ENCODE peak calls at places on chromosome 5, in eight cellular contexts. Q is sigmoid colon, U is WERI-Rb-1, I is PC-9, W is brain microvascular endothelial cell, X is Peyer's patch, J is ovary, A is tibial nerve. Y is an unnamed sample.

GRCh38 chr5:87195104-87195581 is 72.5 kb upstream of the RASA1 start:
- DNase-seq in A (no peak), I (no peak), W (peak; percentile 72), X (no peak), Q (no peak), J (no peak), U (no peak), Y (no peak)

GRCh38 chr5:171318026-171318425 is 9.0 kb downstream of the TLX3 start:
- DNase-seq in I (no peak), A (no peak), W (no peak), J (no peak), Q (no peak), X (no peak), U (no peak), Y (peak; percentile 65)

GRCh38 chr5:78803386-78803785 is 154.8 kb upstream of the LHFPL2 start:
- DNase-seq in A (peak; percentile 34), I (no peak), Q (peak; percentile 95), X (peak; percentile 55), U (no peak), J (peak; percentile 75), W (no peak), Y (peak; percentile 79)

GRCh38 chr5:167696558-167697314 is 594.7 kb upstream of the WWC1 start:
- DNase-seq in A (no peak), I (no peak), U (no peak), J (no peak), X (no peak), W (no peak), Q (no peak), Y (no peak)

GRCh38 chr5:62395210-62395950 is 8.3 kb downstream of the DIMT1 start:
- DNase-seq in X (no peak), I (no peak), U (no peak), W (peak; percentile 11), A (no peak), J (no peak), Q (no peak), Y (no peak)

GRCh38 chr5:14351845-14352712 is 208.9 kb downstream of the TRIO start:
- DNase-seq in X (peak; percentile 74), W (peak; percentile 60), I (peak; percentile 77), J (peak; percentile 57), Q (peak; percentile 82), U (peak; percentile 59), A (peak; percentile 54), Y (no peak)

GRCh38 chr5:132268698-132269551 is 11.4 kb downstream of the PDLIM4 start:
- DNase-seq in W (no peak), Q (no peak), X (peak; percentile 31), I (no peak), A (no peak), J (no peak), U (peak; percentile 92), Y (peak; percentile 75)

GRCh38 chr5:135266301-135266630 is 132.8 kb downstream of the MACROH2A1 start:
- DNase-seq in A (no peak), W (no peak), X (no peak), U (no peak), I (no peak), Q (no peak), J (no peak), Y (no peak)

GRCh38 chr5:103620851-103621547 is 58.4 kb upstream of the NUDT12 start:
- DNase-seq in J (no peak), U (no peak), I (no peak), X (no peak), Q (no peak), W (no peak), A (no peak), Y (no peak)

GRCh38 chr5:59174248-59174844 is 591.5 kb downstream of the RAB3C start:
- DNase-seq in I (peak; percentile 14), W (peak; percentile 58), Q (no peak), U (peak; percentile 35), A (no peak), X (peak; percentile 69), J (no peak), Y (no peak)

GRCh38 chr5:93250431-93250830 is 330.6 kb downstream of the NR2F1-AS1 start:
- DNase-seq in W (no peak), I (no peak), A (no peak), Q (no peak), X (no peak), U (no peak), J (no peak), Y (no peak)

GRCh38 chr5:92713361-92713875 is 867.6 kb downstream of the NR2F1-AS1 start:
- DNase-seq in X (no peak), U (no peak), I (no peak), W (no peak), A (no peak), Q (no peak), J (no peak), Y (no peak)

GRCh38 chr5:170597109-170597741 is 93.4 kb downstream of the KCNIP1 start:
- DNase-seq in W (peak; percentile 65), Q (peak; percentile 60), X (no peak), J (no peak), U (no peak), I (no peak), A (peak; percentile 19), Y (no peak)

DNA sequence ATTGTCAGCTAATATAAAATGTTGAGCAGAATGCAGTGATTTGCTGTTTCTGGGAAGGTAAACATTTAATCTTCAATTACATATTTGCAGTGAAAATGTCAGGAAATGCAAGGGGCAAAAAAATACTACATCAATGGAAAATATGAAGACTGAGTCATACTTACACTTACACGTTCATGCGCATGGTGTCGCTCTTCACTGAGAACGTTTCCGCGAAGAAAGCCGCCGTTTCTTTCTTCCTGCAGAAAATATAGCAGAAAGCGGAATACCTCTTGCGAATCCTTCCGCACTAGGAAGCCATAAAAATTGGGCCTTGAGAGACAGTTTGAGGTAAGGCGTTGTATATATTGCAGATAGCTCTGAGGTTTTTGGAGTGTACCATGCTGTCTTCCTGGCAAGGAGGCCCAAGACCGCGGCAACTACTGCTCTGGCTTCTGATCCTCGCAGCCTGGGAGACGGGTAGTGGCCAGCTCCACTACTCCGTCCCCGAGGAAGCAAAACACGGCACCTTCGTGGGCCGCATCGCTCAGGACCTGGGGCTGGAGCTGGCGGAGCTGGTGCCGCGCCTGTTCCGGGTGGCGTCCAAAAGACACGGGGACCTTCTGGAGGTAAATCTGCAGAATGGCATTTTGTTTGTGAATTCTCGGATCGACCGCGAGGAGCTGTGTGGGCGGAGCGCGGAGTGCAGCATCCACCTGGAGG is at the start of gene PCDHA13:
- DNase-seq in W (no peak), U (peak; percentile 62), J (no peak), I (no peak), X (no peak), A (no peak), Q (no peak), Y (no peak)
- TF ChIP-seq CTCF in W (peak; percentile 6), U (peak; percentile 67), J (no peak), I (no peak), X (no peak), A (no peak), Q (no peak), Y (no peak)

DNA sequence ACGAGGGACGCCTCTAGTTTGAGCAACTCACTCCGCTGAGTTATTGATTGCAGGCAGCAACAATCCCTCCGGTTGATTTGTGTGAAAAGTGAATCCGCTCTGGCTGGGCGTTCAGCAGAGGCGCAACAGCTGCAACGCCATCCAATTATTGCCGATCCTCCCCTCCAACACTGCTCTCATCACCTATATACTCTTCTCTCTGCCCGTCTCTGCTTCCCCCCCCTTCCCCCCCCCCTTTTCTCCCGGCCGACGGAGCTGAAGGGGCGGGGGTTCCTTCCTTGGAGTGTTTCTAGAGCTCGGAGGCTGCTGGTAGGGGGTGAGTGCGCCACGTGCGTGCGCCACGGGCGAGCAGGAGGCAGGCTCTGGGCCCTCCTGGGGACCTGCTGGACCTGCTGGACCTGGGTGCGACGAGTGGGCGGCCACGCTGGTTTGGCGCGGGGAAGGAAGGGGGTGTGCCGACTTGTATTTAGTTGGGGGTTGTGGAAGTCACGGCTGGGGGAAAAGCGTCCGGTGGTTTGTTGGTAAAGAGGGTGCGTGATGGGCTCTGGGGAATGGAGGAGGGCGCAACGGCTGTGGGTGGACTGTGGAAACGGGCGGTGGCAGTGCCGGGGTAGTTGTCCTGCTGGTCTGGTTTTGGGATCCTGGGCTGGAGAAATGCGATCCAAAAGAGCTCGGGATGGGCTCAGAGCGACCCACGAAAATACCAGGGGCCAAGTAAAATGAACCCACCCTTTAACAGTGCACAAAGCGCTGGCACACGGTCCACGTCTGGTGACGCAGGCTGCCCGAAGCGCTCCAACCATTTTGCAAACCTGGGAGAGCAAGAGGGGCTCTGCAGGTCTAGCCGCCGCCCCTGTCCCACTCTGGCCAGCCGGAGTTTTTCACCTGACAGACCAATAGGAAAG is 6.4 kb upstream of the MEF2C start:
- DNase-seq in J (peak; percentile 84), W (no peak), A (peak; percentile 23), I (no peak), X (peak; percentile 70), Q (peak; percentile 86), U (no peak), Y (peak; percentile 88)
- H3K27ac ChIP-seq in J (peak overlapping the region; percentile 85), W (peak overlapping the region; percentile 54), A (peak overlapping the region; percentile 85), I (no peak overlapping the region), X (peak overlapping the region; percentile 78), Q (peak overlapping the region; percentile 89), U (no peak overlapping the region), Y (peak overlapping the region; percentile 96)

GRCh38 chr5:66810151-66810550 is 214.0 kb downstream of the MAST4 start:
- DNase-seq in Q (no peak), J (no peak), X (no peak), I (no peak), U (no peak), W (no peak), A (no peak), Y (no peak)

GRCh38 chr5:66808663-66809062 is 212.5 kb downstream of the MAST4 start:
- DNase-seq in W (no peak), X (no peak), U (no peak), Q (no peak), J (no peak), A (no peak), I (no peak), Y (no peak)

GRCh38 chr5:66810747-66811355 is 214.7 kb downstream of the MAST4 start:
- DNase-seq in A (no peak), W (no peak), J (no peak), X (no peak), Q (no peak), U (peak; percentile 62), I (no peak), Y (no peak)

GRCh38 chr5:66805514-66806430 is 209.6 kb downstream of the MAST4 start:
- DNase-seq in U (no peak), J (no peak), W (no peak), Q (no peak), A (no peak), I (no peak), X (no peak), Y (no peak)

DNA sequence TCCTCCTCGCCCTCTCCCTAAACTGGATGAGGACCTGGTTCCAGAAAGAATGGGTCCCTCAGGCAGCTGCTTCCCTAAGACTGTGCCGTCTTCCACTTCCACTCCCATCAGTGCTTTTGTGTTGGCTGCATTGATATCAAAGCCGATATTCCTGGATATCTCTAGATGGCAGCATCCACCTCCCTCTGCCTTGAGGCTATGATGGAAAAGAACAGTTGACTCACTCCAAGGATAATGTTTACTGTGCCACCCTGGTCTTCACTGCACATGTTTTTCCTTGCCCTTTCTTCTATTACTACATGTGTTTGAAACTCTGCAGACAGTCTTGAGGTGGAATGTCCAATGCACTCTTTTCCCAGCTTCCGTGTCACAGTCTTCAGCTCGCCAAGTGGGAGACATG is 211.6 kb downstream of the MAST4 start:
- DNase-seq in A (no peak), I (peak; percentile 32), X (no peak), J (no peak), U (peak; percentile 52), W (peak; percentile 57), Q (no peak), Y (no peak)
- TF ChIP-seq CTCF in A (peak; percentile 13), I (peak; percentile 58), X (no peak), J (no peak), U (peak; percentile 67), W (peak; percentile 74), Q (no peak), Y (peak; percentile 20)

GRCh38 chr5:133458435-133458834 is 153.9 kb downstream of the FSTL4 start:
- DNase-seq in J (no peak), U (no peak), I (no peak), X (peak; percentile 13), A (no peak), W (no peak), Q (no peak), Y (peak; percentile 28)
- H3K27ac ChIP-seq in J (no peak overlapping the region), U (no peak overlapping the region), I (peak overlapping the region; percentile 83), X (no peak overlapping the region), A (no peak overlapping the region), W (no peak overlapping the region), Q (no peak overlapping the region), Y (no peak overlapping the region)

Y was measured in coronary artery.